ENCODE peak calls at places on chromosomes 5 and 9, in four cellular contexts. B is HepG2, Y is K562, N is GM12878. K is an unnamed sample. For H3K79me2, the result is how much of the 10 kb centered on the place peaks cover.

GRCh38 chr9:89974582-89974981 is 369.8 kb downstream of the GADD45G start:
- DNase-seq in N (no peak), B (no peak), Y (no peak), K (no peak)

GRCh38 chr9:116101516-116101915 is 52.1 kb upstream of the PAPPA start:
- DNase-seq in N (no peak), B (no peak), Y (no peak), K (no peak)

GRCh38 chr9:42388146-42388690 is 204.8 kb downstream of the SPATA31A6 start:
- DNase-seq in N (no peak), B (no peak), Y (peak), K (no peak)

GRCh38 chr5:179224741-179225140 is 120.5 kb downstream of the ADAMTS2 start:
- DNase-seq in Y (no peak), B (no peak), N (no peak), K (no peak)

GRCh38 chr5:143741418-143741817 is 70.5 kb upstream of the HMHB1 start:
- DNase-seq in B (no peak), N (no peak), Y (no peak), K (no peak)

GRCh38 chr5:169791251-169791650 is 154.2 kb downstream of the DOCK2 start:
- DNase-seq in Y (no peak), N (no peak), B (no peak), K (no peak)

GRCh38 chr9:77215874-77216273 is 38.5 kb downstream of the VPS13A start:
- DNase-seq in Y (peak), B (peak), N (no peak), K (no peak)

GRCh38 chr5:136087961-136088871 is 44.4 kb upstream of the SMAD5 start:
- DNase-seq in B (no peak), N (no peak), Y (peak), K (peak)

GRCh38 chr5:41843456-41844112 is 26.6 kb downstream of the OXCT1 start:
- DNase-seq in N (no peak), Y (peak), B (peak), K (no peak)

GRCh38 chr9:85610074-85610855 is 131.5 kb downstream of the AGTPBP1 start:
- DNase-seq in B (peak), Y (peak), N (peak), K (no peak)

GRCh38 chr5:150152636-150153462 is 2.8 kb downstream of the PDGFRB start:
- DNase-seq in B (no peak), Y (no peak), N (no peak), K (no peak)

GRCh38 chr5:110377411-110378392 is 348.8 kb downstream of the TMEM232 start:
- DNase-seq in B (no peak), N (no peak), Y (no peak), K (no peak)

GRCh38 chr9:109107402-109108240 is 12.1 kb downstream of the TMEM245 start:
- DNase-seq in N (no peak), Y (peak), B (peak), K (no peak)

GRCh38 chr5:138180183-138180782 is 1.4 kb downstream of the KIF20A start:
- DNase-seq in N (peak), Y (peak), B (peak), K (no peak)

GRCh38 chr5:124408738-124409453 is 337.5 kb downstream of the ZNF608 start:
- DNase-seq in Y (no peak), B (no peak), N (no peak), K (no peak)

GRCh38 chr9:27799326-27799725 is 226.0 kb upstream of the C9orf72 start:
- DNase-seq in N (no peak), Y (no peak), B (no peak), K (no peak)

GRCh38 chr5:123807177-123807900 is 295.4 kb downstream of the CSNK1G3 start:
- DNase-seq in B (no peak), Y (no peak), N (no peak), K (no peak)

GRCh38 chr5:124453221-124454032 is 293.0 kb downstream of the ZNF608 start:
- DNase-seq in Y (no peak), B (no peak), N (peak), K (no peak)

GRCh38 chr9:125890793-125891192 is 143.6 kb downstream of the PBX3 start:
- DNase-seq in B (no peak), N (no peak), Y (no peak), K (no peak)

GRCh38 chr5:23684103-23684502 is 176.7 kb downstream of the PRDM9 start:
- DNase-seq in B (no peak), Y (no peak), N (no peak), K (no peak)

GRCh38 chr9:37408933-37409710 is 13.4 kb upstream of the GRHPR start:
- DNase-seq in B (no peak), Y (no peak), N (peak), K (no peak)

GRCh38 chr5:32848681-32849080 is 137.6 kb downstream of the NPR3 start:
- DNase-seq in B (no peak), Y (no peak), N (no peak), K (no peak)

GRCh38 chr9:132166599-132166998 is 4.7 kb downstream of the NTNG2 start:
- DNase-seq in N (no peak), Y (peak), B (no peak), K (no peak)

GRCh38 chr5:11903121-11903613 is 1.1 kb downstream of the CTNND2 start:
- DNase-seq in N (no peak), B (no peak), Y (no peak), K (no peak)

GRCh38 chr9:130710822-130711352 is 17.3 kb downstream of the EXOSC2 start:
- DNase-seq in B (no peak), Y (no peak), N (no peak), K (no peak)

GRCh38 chr5:72658767-72659540 is 151.7 kb upstream of the ZNF366 start:
- DNase-seq in Y (no peak), N (no peak), B (no peak), K (no peak)

GRCh38 chr5:15013654-15014463 is 142.3 kb upstream of the ANKH start:
- DNase-seq in Y (peak), B (peak), N (no peak), K (no peak)

GRCh38 chr9:135703726-135704125 is 1.7 kb downstream of the KCNT1 start:
- DNase-seq in N (no peak), B (no peak), Y (no peak), K (peak)

GRCh38 chr9:13899924-13900323 is 414.0 kb downstream of the NFIB start:
- DNase-seq in N (no peak), Y (no peak), B (no peak), K (no peak)

GRCh38 chr9:13900449-13900848 is 413.5 kb downstream of the NFIB start:
- DNase-seq in N (no peak), B (no peak), Y (no peak), K (no peak)

GRCh38 chr9:13896922-13897835 is 416.8 kb downstream of the NFIB start:
- DNase-seq in N (no peak), Y (no peak), B (no peak), K (no peak)

GRCh38 chr9:13898957-13899356 is 415.0 kb downstream of the NFIB start:
- DNase-seq in Y (no peak), N (no peak), B (no peak), K (no peak)

GRCh38 chr9:13896047-13896446 is 417.9 kb downstream of the NFIB start:
- DNase-seq in N (no peak), B (no peak), Y (no peak), K (no peak)
- TF ChIP-seq HDAC6 in N (no peak), B (no peak), Y (no peak), K (no peak)

GRCh38 chr5:111902436-111902835 is 145.4 kb upstream of the NREP start:
- DNase-seq in N (no peak), Y (no peak), B (no peak), K (no peak)

DNA sequence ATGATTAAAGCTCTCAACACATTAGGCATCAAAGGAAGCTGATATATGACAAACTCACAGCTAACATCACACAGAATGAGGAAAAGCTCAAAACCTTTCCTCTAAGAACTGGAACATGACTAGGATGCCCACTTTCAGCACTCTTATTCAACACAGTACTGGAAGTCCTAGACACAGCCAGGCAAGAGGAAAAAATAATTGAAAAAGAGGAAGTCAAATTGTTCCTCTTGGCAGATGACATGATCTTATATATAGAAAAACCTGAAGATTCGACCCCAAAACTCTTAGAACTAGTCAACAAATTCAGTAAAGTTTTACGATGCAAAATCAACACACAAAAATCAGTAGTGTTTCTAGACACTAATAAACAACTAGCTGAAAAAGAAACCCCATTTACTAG is 144.3 kb upstream of the NREP start:
- DNase-seq in Y (no peak), B (no peak), N (no peak), K (no peak)
- H3K79me2 ChIP-seq in Y (under half), B (under half), N (under half), K (under half)

GRCh38 chr5:26700759-26701384 is 337.5 kb downstream of the CDH9 start:
- DNase-seq in B (peak), N (no peak), Y (peak), K (peak)
- TF ChIP-seq GABPA in B (no peak), N (no peak), Y (no peak), K (no peak)

DNA sequence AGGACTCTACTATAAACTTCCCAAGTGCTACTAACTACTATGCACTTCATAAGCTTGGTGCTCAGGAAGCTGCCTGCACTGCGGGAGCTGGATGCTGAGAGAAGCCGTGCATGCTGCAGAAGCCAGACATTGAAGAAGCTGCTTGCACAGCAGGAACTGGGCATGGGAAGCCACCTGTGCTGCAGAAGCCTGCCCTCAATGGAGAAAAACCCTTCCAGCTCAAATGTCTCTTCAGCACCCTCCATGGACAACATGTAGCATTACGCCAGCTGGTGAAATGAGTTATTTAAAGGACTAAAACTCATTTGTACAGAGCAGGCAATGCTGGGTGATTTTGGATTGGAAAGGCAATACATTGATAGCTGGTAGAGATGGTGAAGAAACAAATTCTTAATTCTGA is 247.2 kb downstream of the KIF4B start:
- DNase-seq in N (no peak), Y (peak), B (peak), K (peak)
- TF ChIP-seq HDAC6 in N (no peak), Y (no peak), B (no peak), K (no peak)

GRCh38 chr5:61486476-61486875 is 154.4 kb downstream of the ZSWIM6 start:
- DNase-seq in Y (no peak), N (no peak), B (no peak), K (no peak)

GRCh38 chr5:61493973-61494372 is 161.9 kb downstream of the ZSWIM6 start:
- DNase-seq in N (peak), B (no peak), Y (no peak), K (no peak)

GRCh38 chr5:61489574-61489973 is 157.5 kb downstream of the ZSWIM6 start:
- DNase-seq in N (no peak), B (no peak), Y (no peak), K (no peak)
- H3K79me2 ChIP-seq in N (under half), B (under half), Y (under half), K (under half)

GRCh38 chr9:117678882-117679281 is 25.3 kb upstream of the TLR4 start:
- DNase-seq in N (no peak), Y (no peak), B (no peak), K (no peak)
- TF ChIP-seq GABPA in N (no peak), Y (no peak), B (no peak), K (no peak)